ENCODE peak calls at places on chromosomes 5 and 9, in seven cellular contexts. I is GM23338, P is GM23248, W is OCI-LY7, V is PC-3, S is HCT116, T is MM.1S. J is an unnamed sample. For H3K36me3, the result is how much of the 10 kb centered on the place peaks cover.

GRCh38 chr5:76867827-76868693 is 18.2 kb downstream of the S100Z start:
- DNase-seq in S (peak), I (peak), W (peak), V (peak), T (peak), P (peak), J (peak)

GRCh38 chr5:545641-546375 is 21.6 kb upstream of the SLC9A3 start:
- DNase-seq in V (no peak), I (no peak), W (no peak), S (no peak), P (no peak), T (no peak), J (no peak)

GRCh38 chr5:148172377-148172776 is 4.0 kb downstream of the SPINK14 start:
- DNase-seq in I (no peak), W (no peak), P (no peak), S (no peak), V (peak), T (no peak), J (no peak)

GRCh38 chr9:6869081-6869948 is 111.5 kb downstream of the KDM4C start:
- DNase-seq in T (no peak), V (no peak), I (peak), S (no peak), P (no peak), W (no peak), J (no peak)

GRCh38 chr9:125492719-125493118 is 214.3 kb downstream of the MAPKAP1 start:
- DNase-seq in S (no peak), I (no peak), W (no peak), P (no peak), V (no peak), T (no peak), J (no peak)

GRCh38 chr9:35814106-35814840 is 569 bp downstream of the HINT2 start:
- DNase-seq in W (peak), I (peak), V (peak), S (no peak), P (peak), T (peak), J (peak)

GRCh38 chr9:23779220-23779619 is 46.8 kb downstream of the ELAVL2 start:
- DNase-seq in T (no peak), W (no peak), S (no peak), V (no peak), P (no peak), I (peak), J (peak)

GRCh38 chr5:127930311-127930710 is 153.3 kb upstream of the SLC12A2 start:
- DNase-seq in T (no peak), S (peak), W (no peak), V (peak), I (no peak), P (peak), J (no peak)

DNA sequence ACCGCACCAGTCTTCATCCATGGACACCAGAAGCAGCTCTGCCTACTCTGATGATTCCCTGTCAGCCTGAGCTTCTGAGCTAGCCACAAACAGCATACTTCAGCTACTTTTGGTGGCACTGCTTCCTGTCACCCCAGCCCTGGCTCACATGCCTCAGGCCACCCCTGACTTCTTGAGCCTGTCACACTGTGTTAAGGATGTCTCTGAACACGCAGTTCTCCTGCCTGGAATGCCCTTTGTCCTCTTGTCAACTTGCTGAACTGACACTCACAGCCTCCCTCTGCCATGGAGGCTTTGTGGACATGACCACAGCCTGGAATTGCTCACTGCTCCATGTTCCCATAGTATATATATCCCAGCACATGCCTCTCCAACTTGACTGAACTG is 7.2 kb downstream of the MACROH2A1 start:
- DNase-seq in S (no peak), V (no peak), I (no peak), P (peak), T (no peak), W (no peak), J (no peak)
- TF ChIP-seq EZH2phosphoT487 in S (no peak), V (no peak), I (no peak), P (no peak), T (no peak), W (no peak), J (no peak)

GRCh38 chr5:107218457-107219193 is 452.1 kb downstream of the EFNA5 start:
- DNase-seq in V (peak), P (peak), W (no peak), T (no peak), I (no peak), S (no peak), J (no peak)
- H3K27ac ChIP-seq in V (peak), P (no peak), W (no peak), T (no peak), I (no peak), S (no peak), J (no peak)

GRCh38 chr9:133055788-133056420 is 5.9 kb upstream of the CEL start:
- DNase-seq in W (no peak), S (no peak), T (no peak), I (no peak), P (no peak), V (no peak), J (no peak)

GRCh38 chr9:133057006-133057405 is 4.8 kb upstream of the CEL start:
- DNase-seq in W (no peak), I (no peak), S (no peak), P (no peak), T (no peak), V (no peak), J (no peak)

GRCh38 chr9:133054194-133054890 is 7.4 kb upstream of the CEL start:
- DNase-seq in W (no peak), T (no peak), S (no peak), V (no peak), P (no peak), I (no peak), J (no peak)

GRCh38 chr9:133056533-133056932 is 5.2 kb upstream of the CEL start:
- DNase-seq in W (no peak), S (no peak), V (no peak), I (no peak), T (no peak), P (no peak), J (no peak)

DNA sequence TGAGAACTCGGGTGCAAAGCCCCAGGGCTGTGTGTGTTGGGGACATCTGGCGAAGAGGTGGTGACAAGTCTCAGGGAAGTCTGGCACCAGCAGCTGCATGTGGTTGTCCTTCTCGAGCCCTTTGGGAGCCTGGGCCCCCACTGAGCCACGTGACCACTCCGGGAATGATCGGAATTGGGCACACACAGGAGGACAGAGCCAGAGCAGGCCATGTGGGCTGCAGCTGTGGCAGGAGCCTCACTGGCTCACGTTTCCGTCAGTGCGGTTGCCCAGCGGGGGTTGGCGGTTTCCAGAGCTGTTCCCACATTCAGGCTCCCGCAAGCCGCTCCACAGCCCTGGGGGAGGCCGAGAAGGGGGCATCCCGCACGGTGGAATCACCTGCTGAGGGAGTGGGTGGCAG is 6.8 kb upstream of the CEL start:
- DNase-seq in T (no peak), I (no peak), S (no peak), V (no peak), P (peak), W (no peak), J (no peak)
- H3K36me3 ChIP-seq in T (under half), I (under half), S (under half), V (under half), P (under half), W (half or more), J (under half)

DNA sequence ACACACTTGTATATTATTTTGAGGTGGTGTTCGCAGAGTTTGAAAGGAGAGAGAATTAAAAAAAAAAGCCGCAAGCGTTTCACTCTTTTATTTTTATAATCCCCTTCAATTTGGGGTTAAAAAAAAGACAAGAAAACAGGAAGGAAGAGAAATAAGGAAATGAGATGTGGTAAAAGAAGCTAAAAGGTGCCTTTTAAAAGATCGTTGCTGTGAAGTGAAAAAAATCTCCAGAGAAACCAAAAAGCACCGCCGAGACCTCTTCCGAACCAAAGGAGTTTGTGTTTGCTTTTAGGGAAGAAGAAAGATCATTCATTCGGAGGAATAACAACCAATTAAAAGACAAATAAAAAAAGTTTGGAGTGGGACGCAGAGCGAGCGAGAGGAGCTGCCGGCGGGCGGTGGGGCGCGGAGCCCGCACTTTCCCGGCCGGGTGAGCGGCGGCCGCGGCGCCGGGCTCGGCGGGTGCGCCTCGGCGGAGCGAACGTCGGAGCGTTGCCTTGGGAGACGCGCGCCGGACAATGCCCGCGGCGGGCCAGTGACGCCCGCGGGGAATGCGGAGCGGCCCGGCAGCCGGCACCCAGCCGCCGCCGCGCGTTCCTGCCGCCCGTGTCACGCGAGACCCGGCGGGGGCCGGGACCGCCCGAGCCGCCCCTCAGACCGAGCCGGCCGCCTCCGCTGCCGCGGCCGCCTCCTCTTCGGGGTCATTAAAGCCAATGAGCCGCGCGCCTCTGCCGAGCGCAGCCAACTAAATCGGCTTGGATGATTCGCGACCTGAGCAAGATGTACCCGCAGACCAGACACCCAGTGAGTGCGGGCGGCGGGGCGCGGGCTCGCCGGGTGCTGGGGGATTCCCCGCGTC is 496 bp downstream of the TLE4 start:
- DNase-seq in T (peak), V (peak), P (peak), I (peak), W (peak), S (no peak), J (peak)
- TF ChIP-seq EZH2phosphoT487 in T (no peak), V (no peak), P (no peak), I (no peak), W (no peak), S (no peak), J (no peak)

GRCh38 chr5:107467137-107467932 is 203.4 kb downstream of the EFNA5 start:
- DNase-seq in P (no peak), S (no peak), W (no peak), I (no peak), V (no peak), T (no peak), J (peak)

GRCh38 chr5:107470007-107470582 is 200.6 kb downstream of the EFNA5 start:
- DNase-seq in W (no peak), P (no peak), V (peak), I (no peak), S (no peak), T (no peak), J (no peak)

GRCh38 chr5:107469064-107469463 is 201.7 kb downstream of the EFNA5 start:
- DNase-seq in P (no peak), T (no peak), W (no peak), S (no peak), V (no peak), I (peak), J (no peak)

GRCh38 chr5:107468286-107468685 is 202.5 kb downstream of the EFNA5 start:
- DNase-seq in V (no peak), T (no peak), W (no peak), S (no peak), I (no peak), P (no peak), J (no peak)

GRCh38 chr5:107469485-107469884 is 201.3 kb downstream of the EFNA5 start:
- DNase-seq in V (peak), I (no peak), S (peak), T (no peak), P (peak), W (no peak), J (no peak)
- H3K27ac ChIP-seq in V (peak), I (no peak), S (no peak), T (no peak), P (no peak), W (no peak), J (peak)